ENCODE peak calls at places on chromosomes 3 and 15, in nine cellular contexts. Q is NCI-H1092 treated with DMSO at 0.1 percent for 48 hours; W is stimulated activated naive B cell treated with anti-CD40 and anti-IgM and Interleukin-4, amounts not matched to agents 10 μg/mL and 1 μg/mL and 100 μg/mL, for 72 hours; B is caudate nucleus; D is pancreas; F is heart right ventricle; G is heart left ventricle; T is GM23338; E is epithelial cell of esophagus. U is an unnamed sample.

GRCh38 chr3:189123595-189124387 is 48.0 kb upstream of the TPRG1 start:
- DNase-seq in E (no peak), G (peak), W (no peak), F (peak), T (no peak), B (no peak), Q (peak), D (peak), U (no peak)

GRCh38 chr15:55652363-55652762 is 64.2 kb upstream of the PYGO1 start:
- DNase-seq in W (no peak), D (no peak), T (peak), F (no peak), E (no peak), Q (no peak), B (no peak), G (no peak), U (no peak)

GRCh38 chr3:57889807-57890206 is 118.4 kb upstream of the FLNB start:
- DNase-seq in F (no peak), B (no peak), T (no peak), Q (no peak), D (no peak), W (no peak), G (peak), E (no peak), U (no peak)

GRCh38 chr15:86691091-86691490 is 611.4 kb downstream of the AGBL1 start:
- DNase-seq in W (no peak), T (peak), Q (no peak), E (no peak), B (no peak), G (no peak), D (no peak), F (no peak), U (peak)

GRCh38 chr3:111299070-111299672 is 227.6 kb downstream of the NECTIN3 start:
- DNase-seq in T (peak), Q (no peak), E (peak), W (no peak), F (no peak), D (no peak), G (no peak), B (no peak), U (no peak)

GRCh38 chr15:85289677-85290365 is 90.6 kb upstream of the AKAP13 start:
- DNase-seq in T (peak), E (peak), G (peak), D (peak), F (no peak), Q (peak), B (no peak), W (no peak), U (no peak)

GRCh38 chr3:21435871-21436270 is 315.1 kb downstream of the ZNF385D start:
- DNase-seq in E (peak), Q (peak), G (peak), W (no peak), B (no peak), T (no peak), D (peak), F (no peak), U (no peak)

GRCh38 chr15:42345502-42345901 is 13.8 kb upstream of the CAPN3 start:
- DNase-seq in D (no peak), G (no peak), F (no peak), Q (no peak), W (no peak), T (no peak), E (no peak), B (no peak), U (no peak)

GRCh38 chr3:126081618-126082333 is 2.1 kb downstream of the SLC41A3 start:
- DNase-seq in E (peak), F (no peak), T (peak), B (no peak), Q (peak), W (no peak), G (no peak), D (peak), U (no peak)

GRCh38 chr3:69379661-69380060 is 6.2 kb downstream of the FRMD4B start:
- DNase-seq in E (peak), Q (no peak), F (no peak), D (no peak), B (no peak), T (no peak), G (no peak), W (no peak), U (no peak)

GRCh38 chr15:62324382-62324781 is 159.3 kb upstream of the C2CD4B start:
- DNase-seq in Q (no peak), G (no peak), D (no peak), T (no peak), F (no peak), E (no peak), W (no peak), B (no peak), U (no peak)